ENCODE peak calls at places on chromosomes 2 and 18, in seven cellular contexts. One of them, this sample, is unnamed.

GRCh38 chr2:233372855-233373254 is 18.6 kb downstream of the DGKD start:
- DNase-seq in neuronal stem cell: no peak
- DNase-seq in IMR-90: no peak
- DNase-seq in mesendoderm: no peak
- DNase-seq in H1: no peak
- DNase-seq in mesenchymal stem cell: no peak
- DNase-seq in H9: no peak
- DNase-seq in this sample: no peak

GRCh38 chr2:172790404-172790803 is 54.8 kb downstream of the RAPGEF4 start:
- DNase-seq in mesenchymal stem cell: no peak
- DNase-seq in H1: no peak
- DNase-seq in neuronal stem cell: no peak
- DNase-seq in IMR-90: no peak
- DNase-seq in H9: no peak
- DNase-seq in mesendoderm: no peak
- DNase-seq in this sample: no peak

GRCh38 chr2:160813506-160813858 is 319.9 kb upstream of the RBMS1 start:
- DNase-seq in mesenchymal stem cell: no peak
- DNase-seq in neuronal stem cell: no peak
- DNase-seq in H1: no peak
- DNase-seq in IMR-90: no peak
- DNase-seq in H9: no peak
- DNase-seq in mesendoderm: no peak
- DNase-seq in this sample: no peak

GRCh38 chr18:23151414-23152099 is 16.3 kb downstream of the CABLES1 start:
- DNase-seq in H1: no peak
- DNase-seq in mesendoderm: no peak
- DNase-seq in mesenchymal stem cell: peak; percentile 37
- DNase-seq in neuronal stem cell: no peak
- DNase-seq in IMR-90: no peak
- DNase-seq in H9: no peak
- DNase-seq in this sample: no peak

GRCh38 chr18:77711096-77711495 is 461.4 kb downstream of the GALR1 start:
- DNase-seq in neuronal stem cell: no peak
- DNase-seq in mesendoderm: no peak
- DNase-seq in H1: no peak
- DNase-seq in H9: no peak
- DNase-seq in IMR-90: no peak
- DNase-seq in mesenchymal stem cell: no peak
- DNase-seq in this sample: no peak

GRCh38 chr2:83103602-83104001 is 1355.5 kb downstream of the SUCLG1 start:
- DNase-seq in H1: no peak
- DNase-seq in mesenchymal stem cell: peak; percentile 26
- DNase-seq in neuronal stem cell: no peak
- DNase-seq in mesendoderm: no peak
- DNase-seq in IMR-90: peak; percentile 88
- DNase-seq in H9: no peak
- DNase-seq in this sample: peak; percentile 70

GRCh38 chr2:146129231-146129630 is 1609.3 kb upstream of the ZEB2 start:
- DNase-seq in H1: no peak
- DNase-seq in neuronal stem cell: no peak
- DNase-seq in IMR-90: no peak
- DNase-seq in mesenchymal stem cell: no peak
- DNase-seq in mesendoderm: no peak
- DNase-seq in H9: no peak
- DNase-seq in this sample: peak; percentile 1

GRCh38 chr2:207777124-207777523 is 7.4 kb upstream of the FZD5 start:
- DNase-seq in mesendoderm: no peak
- DNase-seq in H9: no peak
- DNase-seq in neuronal stem cell: no peak
- DNase-seq in H1: no peak
- DNase-seq in mesenchymal stem cell: no peak
- DNase-seq in IMR-90: no peak
- DNase-seq in this sample: no peak

GRCh38 chr2:114170070-114170469 is 272.4 kb upstream of the DPP10 start:
- DNase-seq in neuronal stem cell: no peak
- DNase-seq in mesenchymal stem cell: no peak
- DNase-seq in IMR-90: no peak
- DNase-seq in H9: no peak
- DNase-seq in H1: no peak
- DNase-seq in mesendoderm: no peak
- DNase-seq in this sample: no peak

GRCh38 chr2:5374736-5375135 is 317.4 kb upstream of the SOX11 start:
- DNase-seq in neuronal stem cell: no peak
- DNase-seq in H9: no peak
- DNase-seq in mesendoderm: no peak
- DNase-seq in H1: no peak
- DNase-seq in IMR-90: no peak
- DNase-seq in mesenchymal stem cell: no peak
- DNase-seq in this sample: no peak

GRCh38 chr2:20221169-20221938 is 3.6 kb downstream of the SDC1 start:
- DNase-seq in mesenchymal stem cell: no peak
- DNase-seq in H9: no peak
- DNase-seq in neuronal stem cell: no peak
- DNase-seq in IMR-90: peak; percentile 73
- DNase-seq in H1: no peak
- DNase-seq in mesendoderm: peak; percentile 67
- DNase-seq in this sample: no peak

GRCh38 chr2:54380627-54381026 is 75.5 kb upstream of the SPTBN1 start:
- DNase-seq in IMR-90: no peak
- DNase-seq in mesenchymal stem cell: no peak
- DNase-seq in mesendoderm: no peak
- DNase-seq in neuronal stem cell: no peak
- DNase-seq in H9: no peak
- DNase-seq in H1: no peak
- DNase-seq in this sample: no peak

GRCh38 chr2:201642086-201642578 is 1.2 kb downstream of the TMEM237 start:
- DNase-seq in H1: no peak
- DNase-seq in neuronal stem cell: no peak
- DNase-seq in IMR-90: no peak
- DNase-seq in mesendoderm: no peak
- DNase-seq in mesenchymal stem cell: no peak
- DNase-seq in H9: no peak
- DNase-seq in this sample: no peak

GRCh38 chr2:136305517-136306192 is 187.7 kb upstream of the CXCR4 start:
- DNase-seq in neuronal stem cell: no peak
- DNase-seq in IMR-90: no peak
- DNase-seq in mesendoderm: peak; percentile 39
- DNase-seq in H1: no peak
- DNase-seq in mesenchymal stem cell: no peak
- DNase-seq in H9: no peak
- DNase-seq in this sample: no peak

GRCh38 chr2:230823264-230823964 is 41.3 kb upstream of the ITM2C start:
- DNase-seq in mesenchymal stem cell: no peak
- DNase-seq in H9: no peak
- DNase-seq in IMR-90: no peak
- DNase-seq in mesendoderm: no peak
- DNase-seq in H1: no peak
- DNase-seq in neuronal stem cell: no peak
- DNase-seq in this sample: no peak

GRCh38 chr2:230824406-230824978 is 40.2 kb upstream of the ITM2C start:
- DNase-seq in mesendoderm: peak; percentile 92
- DNase-seq in neuronal stem cell: peak; percentile 89
- DNase-seq in H1: peak; percentile 66
- DNase-seq in IMR-90: peak; percentile 81
- DNase-seq in H9: peak; percentile 82
- DNase-seq in mesenchymal stem cell: peak; percentile 82
- DNase-seq in this sample: peak; percentile 89

GRCh38 chr2:230821991-230822520 is 42.7 kb upstream of the ITM2C start:
- DNase-seq in mesendoderm: no peak
- DNase-seq in H1: no peak
- DNase-seq in IMR-90: no peak
- DNase-seq in H9: no peak
- DNase-seq in neuronal stem cell: no peak
- DNase-seq in mesenchymal stem cell: no peak
- DNase-seq in this sample: peak; percentile 78

GRCh38 chr2:230819433-230819832 is 45.3 kb upstream of the ITM2C start:
- DNase-seq in H9: no peak
- DNase-seq in mesenchymal stem cell: no peak
- DNase-seq in mesendoderm: no peak
- DNase-seq in neuronal stem cell: no peak
- DNase-seq in H1: no peak
- DNase-seq in IMR-90: no peak
- DNase-seq in this sample: no peak

DNA sequence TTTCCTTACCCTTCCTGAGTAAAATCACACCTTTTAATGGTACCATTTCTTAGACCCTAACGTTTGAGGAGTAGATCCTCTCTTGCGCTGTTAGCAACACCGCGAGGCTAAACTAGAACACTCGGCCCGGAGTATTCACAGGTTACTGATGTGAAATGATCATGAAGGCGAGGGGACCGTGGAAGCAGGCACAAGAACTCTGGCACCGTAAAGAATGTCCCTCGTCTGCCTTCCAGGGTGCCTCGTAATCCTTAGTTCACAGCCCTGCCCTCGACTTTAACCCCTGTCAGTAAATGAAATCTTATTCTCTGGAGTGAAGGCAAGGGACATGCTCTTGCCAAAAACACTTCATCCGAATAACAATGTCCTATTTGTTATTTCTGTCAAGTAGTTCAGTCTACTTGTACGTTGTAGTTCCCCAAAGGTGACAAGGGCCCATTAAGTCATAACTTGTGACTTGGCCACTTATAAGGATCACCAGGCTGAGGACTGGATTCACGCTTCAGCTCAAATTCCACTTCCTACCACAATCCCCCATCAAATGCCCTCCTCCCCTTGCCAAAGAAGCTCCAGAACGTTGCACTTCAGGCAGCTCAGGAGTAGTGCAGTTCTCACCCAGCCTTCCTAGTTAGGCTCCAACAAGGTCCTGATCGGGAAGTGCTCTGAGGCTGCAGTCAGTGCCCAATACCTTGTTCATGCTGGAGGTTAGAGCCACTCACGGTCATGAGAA is 43.3 kb upstream of the ITM2C start:
- DNase-seq in H1: no peak
- DNase-seq in H9: no peak
- DNase-seq in IMR-90: no peak
- DNase-seq in mesenchymal stem cell: no peak
- DNase-seq in neuronal stem cell: no peak
- DNase-seq in mesendoderm: peak; percentile 19
- DNase-seq in this sample: no peak
- H2BK5ac ChIP-seq in H1: no peak overlapping the region
- H2BK5ac ChIP-seq in H9: no peak overlapping the region
- H2BK5ac ChIP-seq in IMR-90: no peak overlapping the region
- H2BK5ac ChIP-seq in mesenchymal stem cell: no peak overlapping the region
- H2BK5ac ChIP-seq in neuronal stem cell: peak overlapping the region; percentile 43
- H2BK5ac ChIP-seq in mesendoderm: no peak overlapping the region
- H2BK5ac ChIP-seq in this sample: no peak overlapping the region

DNA sequence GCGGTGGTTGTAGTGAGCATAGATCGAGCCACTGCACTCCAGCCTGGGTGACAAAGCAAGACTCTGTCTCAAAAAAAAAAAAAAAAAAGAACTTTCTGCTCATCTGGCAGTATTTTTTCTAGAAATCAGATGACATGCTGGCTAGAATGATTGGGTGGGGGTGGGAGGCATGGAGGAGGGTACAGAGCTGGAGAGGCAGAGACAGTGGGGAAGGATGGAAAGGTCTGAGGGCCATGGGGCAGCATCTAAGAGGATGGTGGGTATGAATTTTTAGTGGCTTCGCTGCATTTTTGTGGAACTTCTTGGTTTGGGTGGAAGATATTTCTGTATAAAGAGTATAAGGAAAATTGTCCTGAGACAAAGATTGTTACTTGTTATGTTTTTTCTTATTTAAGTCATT is 23.3 kb downstream of the ARMC9 start:
- DNase-seq in H1: no peak
- DNase-seq in mesenchymal stem cell: peak; percentile 85
- DNase-seq in neuronal stem cell: no peak
- DNase-seq in H9: no peak
- DNase-seq in mesendoderm: no peak
- DNase-seq in IMR-90: no peak
- DNase-seq in this sample: no peak
- H3K27ac ChIP-seq in H1: no peak overlapping the region
- H3K27ac ChIP-seq in mesenchymal stem cell: peak overlapping the region; percentile 88
- H3K27ac ChIP-seq in neuronal stem cell: no peak overlapping the region
- H3K27ac ChIP-seq in H9: no peak overlapping the region
- H3K27ac ChIP-seq in mesendoderm: no peak overlapping the region
- H3K27ac ChIP-seq in IMR-90: peak overlapping the region; percentile 99
- H3K27ac ChIP-seq in this sample: no peak overlapping the region

GRCh38 chr2:65687614-65688013 is 255.2 kb upstream of the SPRED2 start:
- DNase-seq in H9: no peak
- DNase-seq in neuronal stem cell: no peak
- DNase-seq in H1: no peak
- DNase-seq in mesenchymal stem cell: no peak
- DNase-seq in IMR-90: no peak
- DNase-seq in mesendoderm: no peak
- DNase-seq in this sample: peak; percentile 56

GRCh38 chr2:65688166-65688886 is 255.9 kb upstream of the SPRED2 start:
- DNase-seq in neuronal stem cell: no peak
- DNase-seq in IMR-90: no peak
- DNase-seq in mesendoderm: no peak
- DNase-seq in mesenchymal stem cell: no peak
- DNase-seq in H9: no peak
- DNase-seq in H1: no peak
- DNase-seq in this sample: no peak

GRCh38 chr2:65686928-65687521 is 254.6 kb upstream of the SPRED2 start:
- DNase-seq in mesendoderm: peak; percentile 22
- DNase-seq in neuronal stem cell: no peak
- DNase-seq in H9: no peak
- DNase-seq in IMR-90: no peak
- DNase-seq in mesenchymal stem cell: no peak
- DNase-seq in H1: no peak
- DNase-seq in this sample: no peak

GRCh38 chr2:65691816-65692215 is 259.4 kb upstream of the SPRED2 start:
- DNase-seq in neuronal stem cell: no peak
- DNase-seq in IMR-90: no peak
- DNase-seq in H9: no peak
- DNase-seq in mesenchymal stem cell: no peak
- DNase-seq in mesendoderm: no peak
- DNase-seq in H1: no peak
- DNase-seq in this sample: peak; percentile 93
- H3K9ac ChIP-seq in neuronal stem cell: no peak overlapping the region
- H3K9ac ChIP-seq in IMR-90: no peak overlapping the region
- H3K9ac ChIP-seq in H9: no peak overlapping the region
- H3K9ac ChIP-seq in mesenchymal stem cell: no peak overlapping the region
- H3K9ac ChIP-seq in mesendoderm: no peak overlapping the region
- H3K9ac ChIP-seq in H1: no peak overlapping the region
- H3K9ac ChIP-seq in this sample: no peak overlapping the region

GRCh38 chr2:9983413-9984216 is 32.1 kb downstream of the GRHL1 start:
- DNase-seq in neuronal stem cell: no peak
- DNase-seq in mesenchymal stem cell: no peak
- DNase-seq in H1: no peak
- DNase-seq in H9: no peak
- DNase-seq in mesendoderm: no peak
- DNase-seq in IMR-90: peak; percentile 62
- DNase-seq in this sample: no peak

GRCh38 chr2:9981646-9982045 is 30.2 kb downstream of the GRHL1 start:
- DNase-seq in mesendoderm: no peak
- DNase-seq in mesenchymal stem cell: no peak
- DNase-seq in H9: no peak
- DNase-seq in IMR-90: peak; percentile 21
- DNase-seq in neuronal stem cell: no peak
- DNase-seq in H1: no peak
- DNase-seq in this sample: no peak

GRCh38 chr2:9982248-9982647 is 30.8 kb downstream of the GRHL1 start:
- DNase-seq in neuronal stem cell: no peak
- DNase-seq in H9: no peak
- DNase-seq in H1: no peak
- DNase-seq in mesenchymal stem cell: no peak
- DNase-seq in mesendoderm: no peak
- DNase-seq in IMR-90: peak; percentile 93
- DNase-seq in this sample: no peak

GRCh38 chr2:9984217-9984739 is 32.8 kb downstream of the GRHL1 start:
- DNase-seq in H9: no peak
- DNase-seq in mesendoderm: peak; percentile 58
- DNase-seq in IMR-90: peak; percentile 48
- DNase-seq in mesenchymal stem cell: peak; percentile 64
- DNase-seq in neuronal stem cell: peak; percentile 40
- DNase-seq in H1: no peak
- DNase-seq in this sample: peak; percentile 90

GRCh38 chr2:9982891-9983290 is 31.4 kb downstream of the GRHL1 start:
- DNase-seq in neuronal stem cell: no peak
- DNase-seq in H9: no peak
- DNase-seq in mesendoderm: no peak
- DNase-seq in mesenchymal stem cell: no peak
- DNase-seq in IMR-90: no peak
- DNase-seq in H1: no peak
- DNase-seq in this sample: no peak
- H2BK5ac ChIP-seq in neuronal stem cell: no peak overlapping the region
- H2BK5ac ChIP-seq in H9: no peak overlapping the region
- H2BK5ac ChIP-seq in mesendoderm: no peak overlapping the region
- H2BK5ac ChIP-seq in mesenchymal stem cell: no peak overlapping the region
- H2BK5ac ChIP-seq in IMR-90: no peak overlapping the region
- H2BK5ac ChIP-seq in H1: no peak overlapping the region
- H2BK5ac ChIP-seq in this sample: no peak overlapping the region

This sample was measured in trophoblast cell.